ENCODE peak calls at places on chromosomes 12 and 14, in six cellular contexts. R is A549, C is IMR-90, U is K562, Y is GM12878, F is HepG2. W is an unnamed sample.

GRCh38 chr12:44774815-44775411 is 101.2 kb downstream of the NELL2 start:
- DNase-seq in F (peak), R (peak), C (peak), U (peak), Y (no peak), W (peak)

GRCh38 chr14:37035401-37035800 is 137.0 kb downstream of the SLC25A21 start:
- DNase-seq in C (no peak), Y (no peak), R (no peak), F (no peak), U (no peak), W (no peak)

GRCh38 chr12:62604856-62605255 is 138.2 kb downstream of the MON2 start:
- DNase-seq in U (peak), R (peak), C (peak), F (no peak), Y (no peak), W (no peak)

GRCh38 chr12:124938606-124939427 is 24.4 kb upstream of the UBC start:
- DNase-seq in F (peak), R (peak), C (peak), U (peak), Y (peak), W (peak)

GRCh38 chr12:123384318-123384993 is 524 bp downstream of the KMT5A start:
- DNase-seq in F (no peak), U (peak), C (no peak), R (peak), Y (no peak), W (no peak)

GRCh38 chr12:46372131-46372851 is at the start of gene SLC38A2:
- DNase-seq in R (peak), U (peak), F (peak), Y (no peak), C (peak), W (peak)

GRCh38 chr12:92141585-92142244 is 3.9 kb downstream of the BTG1 start:
- DNase-seq in U (no peak), R (no peak), Y (no peak), C (no peak), F (no peak), W (no peak)

GRCh38 chr12:40158592-40159111 is 52.8 kb upstream of the SLC2A13 start:
- DNase-seq in U (no peak), R (no peak), Y (no peak), F (no peak), C (no peak), W (no peak)

GRCh38 chr12:97535582-97535981 is 73.0 kb downstream of the RMST start:
- DNase-seq in U (no peak), C (no peak), Y (no peak), F (no peak), R (no peak), W (no peak)

GRCh38 chr14:99671230-99672224 is 12.6 kb upstream of the CYP46A1 start:
- DNase-seq in Y (no peak), F (peak), C (no peak), U (no peak), R (no peak), W (no peak)

GRCh38 chr12:122519418-122519817 is 7.3 kb downstream of the RSRC2 start:
- DNase-seq in R (no peak), U (no peak), Y (no peak), F (no peak), C (no peak), W (no peak)

GRCh38 chr14:35085441-35085840 is 36.3 kb downstream of the PPP2R3C start:
- DNase-seq in C (no peak), R (no peak), F (no peak), U (no peak), Y (no peak), W (no peak)

GRCh38 chr12:2930865-2931264 is 28.3 kb upstream of the TEAD4 start:
- DNase-seq in Y (no peak), U (no peak), C (no peak), R (no peak), F (no peak), W (no peak)

GRCh38 chr14:35480119-35480769 is 53.7 kb upstream of the INSM2 start:
- DNase-seq in Y (peak), R (no peak), U (no peak), F (no peak), C (peak), W (no peak)

GRCh38 chr12:118055865-118056773 is 4.9 kb downstream of the WSB2 start:
- DNase-seq in F (peak), C (peak), Y (no peak), U (no peak), R (peak), W (no peak)

GRCh38 chr12:124390442-124391116 is 95.7 kb downstream of the RFLNA start:
- DNase-seq in F (no peak), R (peak), Y (peak), C (peak), U (no peak), W (no peak)

GRCh38 chr14:33534636-33535035 is 416.2 kb downstream of the EGLN3 start:
- DNase-seq in R (no peak), F (no peak), U (no peak), C (no peak), Y (no peak), W (no peak)

DNA sequence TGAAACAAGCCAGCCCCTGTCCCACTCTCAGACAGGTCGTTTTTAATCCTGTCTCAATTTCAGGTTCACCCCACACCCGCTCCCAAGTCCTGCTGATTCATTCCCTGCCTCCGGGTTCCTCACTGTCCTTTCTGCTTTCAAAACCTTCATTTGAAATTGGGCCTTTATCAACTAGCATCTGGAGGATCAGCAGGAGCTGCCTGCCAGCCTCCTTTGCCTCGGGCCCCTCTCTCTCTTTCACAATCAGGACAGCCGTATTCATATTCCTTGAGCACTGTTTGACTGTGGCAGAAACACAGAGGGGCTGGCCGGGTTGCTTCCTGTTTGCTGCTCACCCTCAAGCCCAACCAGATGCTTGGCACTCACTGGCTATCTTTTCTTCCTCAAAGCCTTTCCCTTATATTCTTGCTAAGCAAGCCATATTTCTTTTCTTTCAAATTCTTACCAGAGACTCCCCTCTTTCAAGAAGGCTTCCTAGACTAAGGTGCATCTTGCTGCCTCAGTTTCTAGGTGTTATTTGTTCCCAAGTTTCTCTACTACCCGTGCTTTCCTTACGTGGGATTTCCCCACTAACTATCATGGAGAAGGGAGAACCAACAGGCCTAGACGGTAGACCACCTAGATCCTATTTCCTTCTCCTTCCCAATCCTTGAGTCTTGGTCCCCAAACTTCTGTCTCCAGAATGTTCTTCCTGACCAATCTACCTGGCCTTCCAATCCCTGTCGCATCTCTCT is 3.0 kb downstream of the GALNT6 start:
- DNase-seq in U (peak), F (no peak), C (peak), R (peak), Y (no peak), W (no peak)
- TF ChIP-seq BHLHE40 in U (peak), F (no peak), C (no peak), R (no peak), Y (no peak), W (no peak)

GRCh38 chr14:73455294-73455693 is 3.1 kb downstream of the NUMB start:
- DNase-seq in Y (no peak), C (no peak), R (no peak), U (no peak), F (no peak), W (no peak)

GRCh38 chr14:73460691-73461127 is 2.4 kb upstream of the NUMB start:
- DNase-seq in Y (no peak), U (no peak), C (peak), F (no peak), R (no peak), W (no peak)

GRCh38 chr14:73458219-73458976 is at the start of gene NUMB:
- DNase-seq in U (peak), C (peak), R (peak), F (peak), Y (peak), W (peak)

GRCh38 chr14:73457935-73458218 is 469 bp downstream of the NUMB start:
- DNase-seq in Y (no peak), C (no peak), F (no peak), U (no peak), R (no peak), W (no peak)

DNA sequence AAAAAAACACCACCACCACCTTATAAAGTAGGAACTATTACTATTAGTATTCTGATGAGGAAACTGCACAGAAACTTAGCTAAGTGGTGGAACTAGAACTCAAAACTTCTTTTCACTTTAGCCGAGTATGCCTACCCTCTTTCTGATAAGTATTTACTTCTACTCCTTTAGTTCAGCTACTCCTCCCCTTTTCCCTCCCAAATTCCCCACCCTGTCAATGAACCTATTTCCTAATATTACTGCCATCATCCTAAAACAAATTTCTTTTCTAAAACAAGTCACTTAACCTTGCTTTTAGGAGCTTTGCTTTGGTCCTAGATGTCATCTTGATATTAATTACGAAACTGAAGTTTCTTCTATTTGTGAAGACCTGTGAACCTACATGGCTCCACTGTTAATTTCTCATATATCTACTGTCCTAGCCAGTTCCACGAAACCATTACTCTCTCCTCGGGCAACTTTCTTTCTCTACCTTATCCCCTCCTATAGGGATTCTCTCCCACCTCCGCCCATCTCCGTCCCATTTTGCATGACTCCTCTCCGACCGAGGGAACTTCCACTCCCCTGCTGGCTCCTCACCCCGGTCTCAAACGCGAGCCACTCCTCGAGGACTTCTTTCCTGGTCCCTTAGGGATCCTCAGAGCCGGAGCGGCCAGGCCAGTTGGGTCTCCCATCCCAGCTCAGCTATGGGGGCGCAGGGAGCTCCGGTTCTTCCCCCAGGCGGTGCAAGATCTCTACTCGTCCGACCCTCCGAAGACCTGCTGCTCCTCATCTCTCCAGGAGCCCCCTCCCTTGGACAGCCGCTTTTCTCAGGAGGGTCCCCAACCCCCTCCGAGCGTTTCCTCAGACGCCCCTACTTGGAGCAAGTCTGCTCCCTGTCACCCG is 1.1 kb downstream of the NUMB start:
- DNase-seq in F (no peak), R (peak), C (peak), U (no peak), Y (no peak), W (no peak)
- TF ChIP-seq BHLHE40 in F (no peak), R (no peak), C (no peak), U (no peak), Y (no peak), W (no peak)

GRCh38 chr12:102063066-102063465 is 1.3 kb upstream of the WASHC3 start:
- DNase-seq in F (peak), Y (no peak), U (no peak), R (peak), C (no peak), W (no peak)

GRCh38 chr12:102059343-102059742 is 2.4 kb downstream of the WASHC3 start:
- DNase-seq in F (peak), U (no peak), Y (no peak), C (no peak), R (no peak), W (no peak)

GRCh38 chr12:102061556-102062418 is at the start of gene WASHC3:
- DNase-seq in F (peak), U (peak), Y (peak), R (peak), C (peak), W (peak)

GRCh38 chr12:102062419-102062806 is 622 bp upstream of the WASHC3 start:
- DNase-seq in F (no peak), R (no peak), C (no peak), Y (no peak), U (no peak), W (no peak)

DNA sequence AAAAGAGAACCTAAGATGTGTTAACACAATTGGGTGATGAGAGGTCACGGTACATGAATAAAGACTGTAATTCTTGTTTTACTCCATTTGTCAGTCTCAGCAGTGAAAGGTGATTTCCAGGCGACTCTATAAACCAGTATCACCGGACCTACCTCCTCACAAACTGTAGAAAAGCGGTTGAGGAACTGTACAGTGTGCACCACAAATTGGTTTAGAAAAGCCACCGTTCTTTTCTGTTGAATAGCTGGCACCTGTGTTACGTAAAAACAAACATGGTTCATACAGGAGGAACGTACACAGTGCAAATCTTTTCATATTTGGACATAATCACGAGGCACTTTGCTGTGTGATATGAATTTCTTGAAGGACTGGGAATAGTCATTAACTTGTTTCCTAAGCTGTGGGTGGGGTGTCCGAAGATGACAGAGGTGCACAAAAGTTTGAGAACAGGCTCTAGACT is 665 bp downstream of the WASHC3 start:
- DNase-seq in U (no peak), C (peak), R (no peak), F (peak), Y (peak), W (no peak)
- TF ChIP-seq BHLHE40 in U (no peak), C (no peak), R (no peak), F (no peak), Y (peak), W (no peak)

GRCh38 chr12:54350743-54351142 is 13.5 kb downstream of the GPR84 start:
- DNase-seq in Y (no peak), F (no peak), U (no peak), R (no peak), C (no peak), W (no peak)

GRCh38 chr12:54356228-54356627 is 8.1 kb downstream of the GPR84 start:
- DNase-seq in C (no peak), F (no peak), U (no peak), Y (no peak), R (no peak), W (no peak)

GRCh38 chr12:54355104-54355815 is 9.0 kb downstream of the GPR84 start:
- DNase-seq in Y (no peak), U (no peak), R (no peak), F (no peak), C (no peak), W (no peak)

GRCh38 chr12:54352022-54352531 is 12.2 kb downstream of the GPR84 start:
- DNase-seq in C (peak), R (no peak), F (no peak), U (peak), Y (no peak), W (no peak)

GRCh38 chr12:54352891-54353874 is 11.1 kb downstream of the GPR84 start:
- DNase-seq in U (peak), F (no peak), C (peak), R (no peak), Y (no peak), W (no peak)
- TF ChIP-seq BHLHE40 in U (no peak), F (no peak), C (no peak), R (no peak), Y (no peak), W (no peak)

GRCh38 chr12:102659200-102659911 is 179.0 kb upstream of the IGF1 start:
- DNase-seq in R (peak), Y (no peak), U (no peak), F (no peak), C (no peak), W (no peak)
- TF ChIP-seq BHLHE40 in R (no peak), Y (no peak), U (no peak), F (no peak), C (no peak), W (no peak)

GRCh38 chr14:97056086-97056485 is 258.9 kb downstream of the VRK1 start:
- DNase-seq in U (no peak), F (no peak), C (no peak), Y (no peak), R (no peak), W (no peak)

GRCh38 chr14:97057238-97057637 is 260.1 kb downstream of the VRK1 start:
- DNase-seq in C (no peak), F (no peak), Y (no peak), R (no peak), U (no peak), W (no peak)

GRCh38 chr14:97058071-97058470 is 260.9 kb downstream of the VRK1 start:
- DNase-seq in C (no peak), R (no peak), U (no peak), F (no peak), Y (no peak), W (no peak)

GRCh38 chr14:97052001-97052400 is 254.8 kb downstream of the VRK1 start:
- DNase-seq in C (no peak), Y (no peak), R (no peak), U (no peak), F (no peak), W (no peak)

GRCh38 chr14:97053941-97054340 is 256.8 kb downstream of the VRK1 start:
- DNase-seq in C (no peak), F (no peak), U (no peak), Y (no peak), R (no peak), W (no peak)
- TF ChIP-seq BHLHE40 in C (no peak), F (no peak), U (no peak), Y (no peak), R (no peak), W (no peak)

GRCh38 chr12:131035268-131035681 is 81.6 kb downstream of the ADGRD1 start:
- DNase-seq in Y (no peak), R (no peak), C (no peak), U (no peak), F (no peak), W (no peak)
- TF ChIP-seq BHLHE40 in Y (no peak), R (no peak), C (no peak), U (no peak), F (no peak), W (no peak)

GRCh38 chr14:89616425-89617141 is 199.6 kb upstream of the FOXN3 start:
- DNase-seq in Y (no peak), R (no peak), C (peak), U (no peak), F (peak), W (no peak)
- TF ChIP-seq BHLHE40 in Y (no peak), R (no peak), C (no peak), U (no peak), F (no peak), W (no peak)

GRCh38 chr12:59085680-59086079 is 165.4 kb upstream of the LRIG3 start:
- DNase-seq in U (no peak), C (no peak), F (no peak), Y (no peak), R (no peak), W (no peak)
- TF ChIP-seq BHLHE40 in U (no peak), C (no peak), F (no peak), Y (no peak), R (no peak), W (no peak)

DNA sequence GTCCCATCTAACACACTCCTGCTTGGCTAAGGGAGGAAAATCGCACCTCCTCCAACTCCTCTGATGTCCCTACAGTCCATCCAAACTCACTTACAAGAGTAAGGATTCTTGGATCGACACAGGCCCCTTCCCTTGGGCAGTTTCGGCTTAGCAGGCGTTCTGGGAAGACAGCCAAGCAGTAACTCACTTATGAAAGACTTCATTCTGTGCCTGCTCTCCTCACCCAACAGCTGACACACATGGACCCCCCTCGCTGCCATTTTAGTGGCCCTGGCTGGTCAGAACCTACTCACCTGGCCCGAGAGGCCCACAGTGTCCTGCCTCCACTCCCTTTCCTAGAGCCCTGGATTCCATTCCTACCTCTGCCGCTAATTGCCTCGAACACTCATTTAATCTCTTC is 52.3 kb upstream of the BCL2L14 start:
- DNase-seq in R (no peak), U (no peak), Y (no peak), C (peak), F (no peak), W (no peak)
- TF ChIP-seq BHLHE40 in R (no peak), U (no peak), Y (no peak), C (no peak), F (no peak), W (no peak)